ENCODE peak calls at places on chromosomes 11 and 22, in four cellular contexts. I, R, Q and X are unnamed samples.

GRCh38 chr22:32810241-32811133 is 9.0 kb downstream of the TIMP3 start:
- DNase-seq in I (no peak), R (no peak), Q (no peak), X (no peak)

GRCh38 chr11:44243633-44244343 is 66.2 kb downstream of the ALX4 start:
- DNase-seq in I (no peak), R (no peak), Q (no peak), X (no peak)

GRCh38 chr11:1299621-1300020 is 9.8 kb downstream of the TOLLIP start:
- DNase-seq in I (no peak), R (no peak), Q (peak), X (peak)

GRCh38 chr22:22085702-22086500 is 103.3 kb upstream of the TOP3B start:
- DNase-seq in I (no peak), R (peak), Q (no peak), X (no peak)

GRCh38 chr11:74272276-74272675 is 39.2 kb downstream of the P4HA3 start:
- DNase-seq in I (no peak), R (no peak), Q (no peak), X (no peak)

GRCh38 chr11:44574620-44575287 is 9.3 kb downstream of the CD82 start:
- DNase-seq in I (no peak), R (no peak), Q (no peak), X (no peak)

GRCh38 chr11:8838248-8838647 is 72.7 kb upstream of the AKIP1 start:
- DNase-seq in I (no peak), R (no peak), Q (no peak), X (no peak)

GRCh38 chr11:118789501-118790356 is 1.2 kb downstream of the DDX6 start:
- DNase-seq in I (no peak), R (no peak), Q (no peak), X (no peak)

GRCh38 chr11:105070221-105070789 is 25.2 kb upstream of the CARD16 start:
- DNase-seq in I (no peak), R (no peak), Q (no peak), X (no peak)

GRCh38 chr22:18068381-18068988 is 9.3 kb upstream of the PEX26 start:
- DNase-seq in I (no peak), R (no peak), Q (no peak), X (no peak)

GRCh38 chr11:17645190-17645970 is 74.0 kb upstream of the MYOD1 start:
- DNase-seq in I (no peak), R (no peak), Q (no peak), X (no peak)

GRCh38 chr22:36343070-36343719 is 44.6 kb downstream of the MYH9 start:
- DNase-seq in I (no peak), R (no peak), Q (no peak), X (no peak)

GRCh38 chr22:19984201-19984753 is 32.3 kb downstream of the ARVCF start:
- DNase-seq in I (peak), R (no peak), Q (no peak), X (peak)

GRCh38 chr22:31284756-31285155 is 7.5 kb downstream of the PIK3IP1 start:
- DNase-seq in I (no peak), R (no peak), Q (peak), X (no peak)

GRCh38 chr11:530960-531825 is 4.2 kb downstream of the HRAS start:
- DNase-seq in I (peak), R (no peak), Q (no peak), X (peak)

GRCh38 chr22:18104566-18104965 is 6.0 kb upstream of the TUBA8 start:
- DNase-seq in I (no peak), R (no peak), Q (no peak), X (no peak)

GRCh38 chr11:108117746-108118371 is 3.5 kb upstream of the ACAT1 start:
- DNase-seq in I (no peak), R (no peak), Q (no peak), X (no peak)

GRCh38 chr11:9264381-9265210 is 554 bp downstream of the DENND5A start:
- DNase-seq in I (peak), R (peak), Q (peak), X (peak)

GRCh38 chr22:19579113-19579811 is 55.1 kb upstream of the CLDN5 start:
- DNase-seq in I (no peak), R (no peak), Q (no peak), X (no peak)

GRCh38 chr11:12009617-12010321 is 1.3 kb upstream of the DKK3 start:
- DNase-seq in I (no peak), R (no peak), Q (no peak), X (no peak)

GRCh38 chr11:57321996-57322880 is 2.5 kb downstream of the TNKS1BP1 start:
- DNase-seq in I (peak), R (peak), Q (peak), X (peak)

GRCh38 chr11:20597137-20597923 is 2.1 kb upstream of the SLC6A5 start:
- DNase-seq in I (no peak), R (no peak), Q (no peak), X (no peak)

GRCh38 chr11:134276396-134277175 is 407 bp downstream of the GLB1L3 start:
- DNase-seq in I (no peak), R (no peak), Q (peak), X (no peak)

GRCh38 chr11:28964811-28965210 is 856.6 kb downstream of the METTL15 start:
- DNase-seq in I (no peak), R (no peak), Q (no peak), X (no peak)

GRCh38 chr22:41779889-41780505 is 20.5 kb upstream of the CCDC134 start:
- DNase-seq in I (no peak), R (no peak), Q (no peak), X (no peak)

GRCh38 chr11:37689951-37690350 is 1091.9 kb upstream of the RAG2 start:
- DNase-seq in I (no peak), R (no peak), Q (no peak), X (no peak)

GRCh38 chr22:43634316-43634715 is 177.8 kb downstream of the EFCAB6 start:
- DNase-seq in I (no peak), R (no peak), Q (no peak), X (no peak)

GRCh38 chr22:50269573-50270301 is 443 bp downstream of the MAPK11 start:
- DNase-seq in I (peak), R (no peak), Q (peak), X (peak)

GRCh38 chr22:41816241-41816640 is 15.8 kb downstream of the CCDC134 start:
- DNase-seq in I (no peak), R (no peak), Q (no peak), X (no peak)

GRCh38 chr11:199004-199581 is 6.2 kb downstream of the SCGB1C1 start:
- DNase-seq in I (peak), R (peak), Q (no peak), X (peak)

GRCh38 chr22:23533328-23533762 is 46.7 kb downstream of the IGLL1 start:
- DNase-seq in I (no peak), R (no peak), Q (peak), X (no peak)

GRCh38 chr11:45850446-45850845 is 3.2 kb downstream of the CRY2 start:
- DNase-seq in I (no peak), R (no peak), Q (no peak), X (no peak)